ENCODE peak calls at places on chromosomes 5 and 9, in five cellular contexts. Q is suprapubic skin, T is heart left ventricle, Y is stomach, X is uterus. P is an unnamed sample.

GRCh38 chr5:53073349-53073748 is 36.2 kb downstream of the MOCS2 start:
- DNase-seq in Q (no peak), Y (no peak), T (no peak), X (no peak), P (no peak)

GRCh38 chr5:11251242-11251641 is 490.2 kb upstream of the DAP start:
- DNase-seq in T (no peak), X (no peak), Q (no peak), Y (no peak), P (no peak)

GRCh38 chr5:150113047-150113744 is 26.8 kb upstream of the CSF1R start:
- DNase-seq in Q (no peak), T (no peak), X (no peak), Y (peak; percentile 25), P (no peak)

GRCh38 chr9:126860757-126861466 is 473 bp downstream of the ZBTB34 start:
- DNase-seq in T (peak; percentile 70), X (no peak), Q (no peak), Y (peak; percentile 49), P (no peak)

GRCh38 chr9:111959468-111959941 is 62.9 kb downstream of the UGCG start:
- DNase-seq in Y (peak; percentile 63), Q (peak; percentile 79), T (no peak), X (no peak), P (peak; percentile 69)

GRCh38 chr9:131722260-131722659 is 17.6 kb downstream of the RAPGEF1 start:
- DNase-seq in T (no peak), Y (no peak), Q (no peak), X (no peak), P (no peak)

GRCh38 chr5:141491323-141492167 is 2.7 kb downstream of the PCDHGC5 start:
- DNase-seq in Q (no peak), T (no peak), Y (no peak), X (no peak), P (no peak)

GRCh38 chr5:107557051-107557658 is 113.6 kb downstream of the EFNA5 start:
- DNase-seq in Q (peak; percentile 70), X (no peak), T (no peak), Y (no peak), P (peak; percentile 33)

GRCh38 chr5:87211676-87212075 is 56.0 kb upstream of the RASA1 start:
- DNase-seq in Y (no peak), T (no peak), X (no peak), Q (no peak), P (no peak)

GRCh38 chr9:72800326-72800994 is 152.4 kb downstream of the ALDH1A1 start:
- DNase-seq in T (no peak), X (no peak), Q (no peak), Y (no peak), P (no peak)

GRCh38 chr5:100654895-100655294 is 119.7 kb downstream of the FAM174A start:
- DNase-seq in T (no peak), Y (no peak), X (no peak), Q (no peak), P (no peak)

GRCh38 chr5:131252824-131253171 is 11.1 kb upstream of the CDC42SE2 start:
- DNase-seq in Q (no peak), X (peak; percentile 29), Y (peak; percentile 65), T (peak; percentile 67), P (peak; percentile 29)

GRCh38 chr5:66223637-66224036 is 79.5 kb downstream of the SREK1 start:
- DNase-seq in X (peak; percentile 49), T (no peak), Q (no peak), Y (no peak), P (no peak)

GRCh38 chr5:80234311-80234948 is 21.4 kb downstream of the SERINC5 start:
- DNase-seq in T (no peak), Y (no peak), X (no peak), Q (no peak), P (no peak)

GRCh38 chr5:129857124-129857523 is 47.1 kb upstream of the CHSY3 start:
- DNase-seq in Q (no peak), Y (no peak), X (no peak), T (no peak), P (no peak)

GRCh38 chr5:178247481-178248456 is 15.2 kb upstream of the PHYKPL start:
- DNase-seq in Q (no peak), T (no peak), X (no peak), Y (no peak), P (no peak)

GRCh38 chr5:133142782-133143181 is 91.0 kb downstream of the HSPA4 start:
- DNase-seq in Y (no peak), Q (no peak), T (no peak), X (no peak), P (no peak)

GRCh38 chr9:83714316-83714715 is 6.6 kb upstream of the UBQLN1 start:
- DNase-seq in Y (no peak), X (no peak), T (no peak), Q (no peak), P (no peak)

GRCh38 chr5:82334856-82335255 is 56.7 kb upstream of the RPS23 start:
- DNase-seq in X (no peak), Q (no peak), T (no peak), Y (no peak), P (no peak)

GRCh38 chr5:90353254-90353653 is 56.3 kb downstream of the CETN3 start:
- DNase-seq in Y (no peak), Q (no peak), X (no peak), T (no peak), P (no peak)

GRCh38 chr5:170832241-170832640 is 29.6 kb upstream of the RANBP17 start:
- DNase-seq in T (no peak), Y (no peak), Q (no peak), X (no peak), P (no peak)

GRCh38 chr5:67808340-67808739 is 407.2 kb upstream of the PIK3R1 start:
- DNase-seq in Y (no peak), T (no peak), Q (no peak), X (no peak), P (peak; percentile 45)

GRCh38 chr5:81303563-81303962 is 2.2 kb downstream of the ZCCHC9 start:
- DNase-seq in X (no peak), T (no peak), Q (no peak), Y (no peak), P (no peak)

GRCh38 chr5:164185000-164185399 is 679.6 kb downstream of the MAT2B start:
- DNase-seq in Q (no peak), Y (no peak), X (no peak), T (no peak), P (no peak)

GRCh38 chr9:119802621-119803020 is 433.4 kb upstream of the BRINP1 start:
- DNase-seq in X (no peak), Q (peak; percentile 76), Y (no peak), T (peak; percentile 65), P (peak; percentile 92)

GRCh38 chr5:178284996-178285395 is 52.4 kb upstream of the PHYKPL start:
- DNase-seq in X (no peak), Y (no peak), Q (no peak), T (peak; percentile 37), P (no peak)

GRCh38 chr5:109917966-109918365 is 228.2 kb downstream of the MAN2A1 start:
- DNase-seq in X (no peak), Q (no peak), Y (no peak), T (no peak), P (no peak)

GRCh38 chr5:140324041-140324833 is 21.3 kb upstream of the PFDN1 start:
- DNase-seq in Y (no peak), T (no peak), Q (no peak), X (no peak), P (no peak)

GRCh38 chr9:31519826-31520225 is 864.6 kb upstream of the ACO1 start:
- DNase-seq in Y (no peak), X (no peak), T (no peak), Q (no peak), P (no peak)

GRCh38 chr9:113577525-113578261 is 114.2 kb downstream of the RGS3 start:
- DNase-seq in X (no peak), T (peak; percentile 72), Q (no peak), Y (no peak), P (no peak)

GRCh38 chr9:112887377-112887776 is 3.3 kb downstream of the SLC46A2 start:
- DNase-seq in Y (no peak), X (no peak), Q (no peak), T (no peak), P (no peak)

GRCh38 chr9:87713278-87713989 is 12.5 kb upstream of the CTSL start:
- DNase-seq in T (peak; percentile 86), Q (peak; percentile 96), X (peak; percentile 92), Y (peak; percentile 56), P (peak; percentile 82)

GRCh38 chr5:97131139-97131710 is 11.2 kb downstream of the LIX1 start:
- DNase-seq in Q (no peak), T (no peak), Y (no peak), X (no peak), P (no peak)

GRCh38 chr5:55101556-55102276 is 730 bp upstream of the GZMA start:
- DNase-seq in X (no peak), Y (no peak), T (no peak), Q (no peak), P (no peak)

GRCh38 chr9:73845954-73846690 is 651.0 kb upstream of the RORB start:
- DNase-seq in T (no peak), X (no peak), Q (no peak), Y (no peak), P (no peak)

GRCh38 chr9:114608525-114608796 is 2.6 kb upstream of the TMEM268 start:
- DNase-seq in T (no peak), Q (no peak), X (no peak), Y (no peak), P (no peak)

GRCh38 chr5:65190328-65191053 is 291.2 kb downstream of the ADAMTS6 start:
- DNase-seq in T (no peak), Q (no peak), Y (no peak), X (no peak), P (no peak)
- TF ChIP-seq POLR2A in T (no peak), Q (no peak), Y (no peak), X (no peak), P (no peak)

GRCh38 chr5:161165998-161166660 is 314.1 kb upstream of the ATP10B start:
- DNase-seq in X (no peak), T (peak; percentile 53), Q (no peak), Y (no peak), P (no peak)
- TF ChIP-seq CTCF in X (no peak), T (no peak), Q (no peak), Y (no peak), P (no peak)

GRCh38 chr5:179818746-179819295 is 1.9 kb upstream of the SQSTM1 start:
- DNase-seq in X (peak; percentile 97), Q (peak; percentile 97), Y (peak; percentile 98), T (peak; percentile 96), P (peak; percentile 96)
- H3K4me1 ChIP-seq in X (peaks cover 5% of the 10 kb centered on the region), Q (peaks cover 59% of the 10 kb centered on the region), Y (peaks cover 65% of the 10 kb centered on the region), T (peaks cover 60% of the 10 kb centered on the region), P (peaks cover 52% of the 10 kb centered on the region)

DNA sequence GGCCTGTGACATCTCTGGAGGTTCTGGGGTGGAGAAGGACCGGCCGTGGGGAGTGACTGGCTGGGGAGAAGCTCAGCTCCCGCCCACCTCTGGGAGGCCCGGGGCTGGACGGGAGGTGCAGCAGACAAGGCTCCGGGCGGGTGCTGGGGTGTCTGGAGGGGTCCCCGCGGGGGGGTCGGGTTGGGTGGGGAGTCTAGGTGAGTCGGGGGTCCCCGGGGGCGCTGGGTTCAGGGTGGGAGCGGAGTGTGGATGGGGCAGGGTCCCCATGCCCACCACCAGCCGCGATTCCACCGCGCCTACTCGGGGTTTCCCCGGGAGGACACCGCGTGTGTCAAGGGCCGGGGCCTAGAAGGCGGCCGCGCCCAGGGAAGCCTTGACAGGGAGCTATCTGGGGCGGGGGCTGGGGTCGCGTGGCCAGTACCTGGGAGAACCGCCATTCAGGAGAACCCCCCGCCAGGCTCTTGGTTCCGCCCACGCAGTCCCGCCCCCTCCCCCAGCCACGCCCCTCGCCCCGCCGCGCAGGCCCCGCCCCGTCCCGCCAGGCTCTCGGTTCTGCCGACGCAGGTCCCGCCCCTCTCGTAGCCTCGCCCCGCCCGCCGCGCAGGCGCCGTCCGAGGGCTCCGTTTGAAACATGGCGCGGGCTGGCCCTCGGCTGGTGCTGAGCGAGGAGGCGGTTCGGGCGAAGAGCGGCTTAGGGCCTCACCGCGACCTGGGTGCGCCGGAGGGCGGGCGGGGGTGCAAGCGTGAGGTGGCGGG is at the start of gene CEP72:
- DNase-seq in Q (peak; percentile 94), Y (peak; percentile 92), X (peak; percentile 87), T (peak; percentile 97), P (peak; percentile 78)
- TF ChIP-seq POLR2A in Q (no peak), Y (no peak), X (no peak), T (no peak), P (no peak)